ENCODE peak calls at places on chromosomes 2 and 18, in four cellular contexts. V is HepG2, K is GM12878, E is K562. I is an unnamed sample.
A peak's percentile ranks its signal among the peaks of the same experiment; 100 is the strongest.

GRCh38 chr2:223563462-223563861 is 38.7 kb downstream of the SCG2 start:
- DNase-seq in V (peak; percentile 69), K (no peak), E (peak; percentile 11), I (peak; percentile 28)

GRCh38 chr2:180158961-180159360 is 151.9 kb upstream of the CWC22 start:
- DNase-seq in V (no peak), K (no peak), E (no peak), I (no peak)

GRCh38 chr2:204840504-204840903 is 295.2 kb downstream of the PARD3B start:
- DNase-seq in E (no peak), V (no peak), K (no peak), I (no peak)

GRCh38 chr2:164000171-164000570 is 264.4 kb upstream of the FIGN start:
- DNase-seq in K (no peak), V (no peak), E (no peak), I (no peak)

GRCh38 chr18:52323802-52324201 is 16.2 kb upstream of the DCC start:
- DNase-seq in V (no peak), E (no peak), K (no peak), I (no peak)

GRCh38 chr2:45860136-45861106 is 208.9 kb downstream of the PRKCE start:
- DNase-seq in E (no peak), K (no peak), V (peak; percentile 16), I (peak; percentile 12)

GRCh38 chr2:109387221-109387735 is 226.5 kb downstream of the SEPTIN10 start:
- DNase-seq in K (no peak), E (no peak), V (no peak), I (no peak)

GRCh38 chr2:232310189-232310588 is 68.4 kb upstream of the ALPP start:
- DNase-seq in V (no peak), E (no peak), K (no peak), I (no peak)

GRCh38 chr2:227855440-227855839 is 16.0 kb upstream of the DAW1 start:
- DNase-seq in E (no peak), V (no peak), K (no peak), I (no peak)

GRCh38 chr2:240647503-240648154 is 22.3 kb downstream of the GPR35 start:
- DNase-seq in E (no peak), K (no peak), V (no peak), I (no peak)

GRCh38 chr18:79794851-79795250 is 2.9 kb upstream of the KCNG2 start:
- DNase-seq in E (no peak), V (no peak), K (no peak), I (no peak)

GRCh38 chr2:224971214-224971613 is 71.1 kb downstream of the DOCK10 start:
- DNase-seq in V (no peak), K (no peak), E (no peak), I (peak; percentile 60)

GRCh38 chr2:62573137-62573731 is 67.2 kb upstream of the TMEM17 start:
- DNase-seq in E (no peak), V (no peak), K (no peak), I (no peak)

GRCh38 chr2:46241344-46241743 is 55.9 kb upstream of the EPAS1 start:
- DNase-seq in K (no peak), V (no peak), E (no peak), I (no peak)

DNA sequence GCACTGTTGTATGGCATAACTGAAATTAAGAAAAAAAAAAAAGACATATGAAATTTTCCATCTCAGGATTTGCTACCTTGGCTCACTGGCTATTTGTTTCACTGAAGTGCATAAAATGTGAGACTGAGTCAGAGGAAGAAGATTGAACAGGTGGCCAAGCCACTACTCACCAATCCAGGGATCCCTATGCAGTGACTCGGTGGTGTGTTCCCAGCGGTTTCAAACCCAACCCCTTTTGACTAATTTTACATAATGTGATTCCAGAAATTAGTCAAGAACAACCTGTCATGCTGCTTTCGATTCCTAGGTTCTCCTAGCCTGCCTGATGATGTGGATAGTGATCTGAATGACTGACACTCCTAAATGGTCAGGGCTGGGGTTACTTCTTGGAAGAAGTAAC is 77.3 kb downstream of the KLHL14 start:
- DNase-seq in E (no peak), K (no peak), V (no peak), I (no peak)
- TF ChIP-seq CTCF in E (no peak), K (no peak), V (no peak), I (no peak)

DNA sequence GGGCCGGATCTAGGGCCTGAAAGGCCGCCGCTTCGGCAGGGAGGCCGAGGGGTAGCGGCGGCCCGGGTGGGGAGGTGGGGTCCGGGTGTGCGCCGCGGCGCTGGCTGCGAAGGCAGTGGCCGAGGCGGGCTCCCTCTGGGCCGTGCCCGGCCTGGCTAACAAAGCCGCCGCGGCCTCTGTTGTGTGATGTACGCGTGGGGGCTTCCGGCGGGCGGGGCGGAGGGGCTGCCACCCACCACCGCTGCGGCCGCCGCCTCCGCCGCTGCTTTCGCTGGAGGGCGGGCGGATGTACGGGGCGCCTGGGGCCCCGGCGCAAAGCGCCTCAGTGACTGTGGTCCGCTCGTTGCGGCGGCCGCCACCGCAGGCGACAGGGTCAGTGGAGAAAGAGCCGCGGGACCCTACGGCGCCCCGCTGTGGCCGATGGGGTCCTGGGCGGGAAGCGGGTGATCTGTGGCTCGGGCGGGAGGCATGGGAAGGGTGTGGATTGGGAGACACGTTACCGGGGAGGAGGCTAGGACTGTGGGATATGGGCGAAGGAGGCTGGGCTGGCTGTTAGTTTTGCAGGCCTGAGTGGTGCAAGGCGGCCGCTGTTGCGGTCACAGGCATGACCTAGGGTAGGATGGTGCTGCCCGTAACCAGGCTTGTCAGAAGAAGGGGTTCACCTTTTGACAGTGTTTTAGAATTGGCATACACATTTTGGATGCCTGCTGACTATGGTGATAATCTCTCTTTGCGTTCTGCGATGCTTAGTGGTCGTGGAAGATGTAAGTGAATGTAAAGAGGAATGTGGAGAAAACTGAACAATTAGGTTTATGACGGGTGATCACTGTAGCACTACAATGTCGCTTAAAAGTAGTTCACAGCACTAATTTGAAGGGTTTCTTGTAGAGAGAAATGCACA is 662 bp downstream of the BZW1 start:
- DNase-seq in K (no peak), E (peak; percentile 52), V (peak; percentile 74), I (peak; percentile 60)
- H2AFZ ChIP-seq in K (peak overlapping the region; percentile 51), E (peak overlapping the region; percentile 97), V (no peak overlapping the region), I (no peak overlapping the region)

GRCh38 chr18:73279499-73279898 is 411.7 kb upstream of the NETO1 start:
- DNase-seq in E (no peak), V (no peak), K (no peak), I (no peak)

GRCh38 chr18:73288813-73289212 is 421.0 kb upstream of the NETO1 start:
- DNase-seq in V (no peak), E (no peak), K (no peak), I (no peak)

GRCh38 chr18:73283032-73283431 is 415.2 kb upstream of the NETO1 start:
- DNase-seq in K (no peak), E (no peak), V (no peak), I (no peak)

GRCh38 chr18:73283788-73284187 is 416.0 kb upstream of the NETO1 start:
- DNase-seq in K (no peak), V (no peak), E (no peak), I (no peak)
- TF ChIP-seq JUNB in K (no peak), V (no peak), E (no peak), I (no peak)

GRCh38 chr2:5932556-5933469 is 240.6 kb downstream of the SOX11 start:
- DNase-seq in V (no peak), E (no peak), K (no peak), I (no peak)
- TF ChIP-seq CTCF in V (no peak), E (no peak), K (no peak), I (no peak)

DNA sequence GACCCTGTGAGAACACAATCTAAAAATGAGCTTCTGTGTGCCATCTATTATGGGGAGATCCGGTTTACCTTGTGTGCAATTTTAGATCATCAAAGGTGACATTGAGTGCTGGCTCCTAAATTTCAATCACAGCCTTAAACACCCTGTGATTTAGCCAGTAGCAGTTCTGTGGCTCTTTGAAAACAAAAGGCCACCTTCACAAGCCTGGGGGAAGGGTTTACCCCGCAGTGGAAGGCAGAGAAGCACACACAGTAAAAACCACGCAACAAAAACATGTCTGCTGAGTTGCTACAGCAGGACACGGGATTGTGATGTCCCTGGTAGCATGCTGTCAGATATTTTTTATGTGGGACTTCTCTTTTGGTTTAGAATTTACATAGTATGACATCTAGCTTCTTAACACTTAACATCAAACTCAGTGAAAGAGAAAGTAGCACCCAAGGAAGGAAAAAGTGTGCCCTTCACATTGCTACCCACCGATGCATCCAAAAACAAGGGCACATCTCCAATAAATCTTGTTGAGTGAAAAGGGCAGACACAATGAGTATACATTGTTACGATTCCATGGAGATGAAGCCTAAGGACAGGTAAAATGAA is 56.1 kb upstream of the RNF152 start:
- DNase-seq in K (no peak), V (no peak), E (no peak), I (no peak)
- H2AFZ ChIP-seq in K (peak overlapping the region; percentile 5), V (no peak overlapping the region), E (no peak overlapping the region), I (peak overlapping the region; percentile 78)